ENCODE peak calls at places on chromosomes 16 and 17, in four cellular contexts. K, G, T and L are unnamed samples.

GRCh38 chr16:583470-583814 is 6.4 kb upstream of the RAB40C start:
- DNase-seq in K (no peak), G (no peak), T (peak), L (peak)

GRCh38 chr17:45117283-45117682 is 15.0 kb downstream of the PLCD3 start:
- DNase-seq in K (no peak), G (no peak), T (peak), L (no peak)

GRCh38 chr17:82031885-82032627 is 578 bp downstream of the RAC3 start:
- DNase-seq in K (peak), G (no peak), T (peak), L (peak)

GRCh38 chr16:88785106-88785924 is at the start of gene PIEZO1:
- DNase-seq in K (peak), G (peak), T (peak), L (no peak)

GRCh38 chr16:67263201-67263600 is 14.4 kb downstream of the SLC9A5 start:
- DNase-seq in K (no peak), G (no peak), T (no peak), L (no peak)

GRCh38 chr17:4796550-4796915 is 569 bp downstream of the PSMB6 start:
- DNase-seq in K (peak), G (no peak), T (no peak), L (peak)

GRCh38 chr17:17708301-17708700 is 27.0 kb downstream of the RAI1 start:
- DNase-seq in K (no peak), G (no peak), T (no peak), L (no peak)

GRCh38 chr16:31380201-31380600 is 12.9 kb upstream of the ITGAD start:
- DNase-seq in K (no peak), G (no peak), T (no peak), L (no peak)

GRCh38 chr17:69466905-69467630 is 52.6 kb downstream of the MAP2K6 start:
- DNase-seq in K (no peak), G (no peak), T (no peak), L (peak)

GRCh38 chr16:81485824-81486554 is 41.4 kb downstream of the CMIP start:
- DNase-seq in K (no peak), G (no peak), T (no peak), L (no peak)

GRCh38 chr17:2024572-2025219 is 438 bp downstream of the RTN4RL1 start:
- DNase-seq in K (no peak), G (no peak), T (peak), L (no peak)

GRCh38 chr16:85385463-85386331 is 227.4 kb upstream of the GSE1 start:
- DNase-seq in K (no peak), G (no peak), T (peak), L (no peak)

GRCh38 chr17:43662432-43663141 is 865 bp upstream of the MEOX1 start:
- DNase-seq in K (no peak), G (no peak), T (no peak), L (no peak)

GRCh38 chr17:64084940-64085649 is 44.8 kb downstream of the ERN1 start:
- DNase-seq in K (no peak), G (no peak), T (peak), L (no peak)

GRCh38 chr16:728131-728889 is 1.4 kb downstream of the HAGHL start:
- DNase-seq in K (peak), G (peak), T (peak), L (peak)

GRCh38 chr17:1229891-1230571 is 40.2 kb upstream of the BHLHA9 start:
- DNase-seq in K (no peak), G (no peak), T (no peak), L (no peak)

GRCh38 chr17:16922386-16923096 is 49.4 kb downstream of the TNFRSF13B start:
- DNase-seq in K (peak), G (no peak), T (peak), L (no peak)

GRCh38 chr17:29682054-29682453 is 59.3 kb upstream of the CORO6 start:
- DNase-seq in K (no peak), G (no peak), T (peak), L (no peak)

GRCh38 chr17:5711344-5711743 is 127.0 kb upstream of the NLRP1 start:
- DNase-seq in K (no peak), G (no peak), T (peak), L (peak)

GRCh38 chr16:2983706-2984136 is 3.5 kb upstream of the PKMYT1 start:
- DNase-seq in K (peak), G (peak), T (peak), L (peak)

GRCh38 chr16:88367560-88367959 is 15.2 kb upstream of the ZNF469 start:
- DNase-seq in K (no peak), G (no peak), T (no peak), L (no peak)

GRCh38 chr17:38453951-38454421 is 25.7 kb downstream of the ARHGAP23 start:
- DNase-seq in K (no peak), G (no peak), T (peak), L (no peak)